ENCODE peak calls at places on chromosomes 4 and X, in nine cellular contexts. Q, U, E, M, D, X, W, S and A are unnamed samples.
A peak's percentile ranks its signal among the peaks of the same experiment; 100 is the strongest.

GRCh38 chr4:153076861-153077260 is 127.4 kb upstream of the TRIM2 start:
- DNase-seq in Q (no peak), U (no peak), E (no peak), M (no peak), D (no peak), X (no peak), W (no peak), S (no peak), A (no peak)

GRCh38 chr4:61462451-61463326 is 262.6 kb downstream of the ADGRL3 start:
- DNase-seq in Q (no peak), U (no peak), E (peak; percentile 3), M (no peak), D (peak; percentile 95), X (no peak), W (no peak), S (no peak), A (no peak)

GRCh38 chr4:79650794-79651431 is 242.9 kb upstream of the GK2 start:
- DNase-seq in Q (no peak), U (no peak), E (peak; percentile 14), M (no peak), D (peak; percentile 94), X (no peak), W (no peak), S (no peak), A (no peak)

GRCh38 chrX:7179446-7179845 is 31.5 kb upstream of the PUDP start:
- DNase-seq in Q (no peak), U (no peak), E (no peak), M (no peak), D (peak; percentile 1), X (no peak), W (no peak), S (no peak), A (no peak)

GRCh38 chrX:15511563-15511962 is 11.0 kb downstream of the BMX start:
- DNase-seq in Q (no peak), U (no peak), E (no peak), M (no peak), D (no peak), X (no peak), W (no peak), S (no peak), A (no peak)

GRCh38 chrX:40012039-40012799 is 85.5 kb downstream of the BCOR start:
- DNase-seq in Q (no peak), U (no peak), E (peak; percentile 36), M (no peak), D (peak; percentile 27), X (peak; percentile 69), W (no peak), S (no peak), A (no peak)

GRCh38 chrX:47170861-47171692 is 22.6 kb upstream of the UBA1 start:
- DNase-seq in Q (no peak), U (no peak), E (no peak), M (no peak), D (no peak), X (peak; percentile 52), W (peak; percentile 69), S (no peak), A (no peak)

GRCh38 chr4:38071801-38072567 is 111.8 kb downstream of the PTTG2 start:
- DNase-seq in Q (peak; percentile 28), U (no peak), E (no peak), M (peak; percentile 75), D (peak; percentile 23), X (no peak), W (no peak), S (no peak), A (no peak)

GRCh38 chr4:15562114-15562513 is 92.4 kb downstream of the CC2D2A start:
- DNase-seq in Q (no peak), U (no peak), E (no peak), M (no peak), D (no peak), X (no peak), W (no peak), S (no peak), A (no peak)

GRCh38 chr4:139734201-139734874 is 68.7 kb downstream of the MGST2 start:
- DNase-seq in Q (no peak), U (no peak), E (peak; percentile 56), M (peak; percentile 68), D (peak; percentile 65), X (no peak), W (no peak), S (no peak), A (no peak)

GRCh38 chr4:23485793-23486192 is 404.1 kb downstream of the PPARGC1A start:
- DNase-seq in Q (no peak), U (no peak), E (no peak), M (no peak), D (no peak), X (no peak), W (no peak), S (no peak), A (no peak)

GRCh38 chr4:181618038-181618618 is 625.1 kb upstream of the TENM3 start:
- DNase-seq in Q (no peak), U (no peak), E (no peak), M (no peak), D (no peak), X (no peak), W (no peak), S (no peak), A (no peak)

GRCh38 chrX:23554304-23554703 is 113.0 kb upstream of the PRDX4 start:
- DNase-seq in Q (peak; percentile 30), U (no peak), E (peak; percentile 6), M (peak; percentile 14), D (peak; percentile 40), X (no peak), W (no peak), S (no peak), A (no peak)

GRCh38 chr4:140156529-140157171 is 2.7 kb upstream of the MAML3 start:
- DNase-seq in Q (peak; percentile 84), U (peak; percentile 0), E (no peak), M (peak; percentile 75), D (no peak), X (no peak), W (no peak), S (no peak), A (no peak)

GRCh38 chr4:148962539-148963290 is 520.5 kb upstream of the NR3C2 start:
- DNase-seq in Q (no peak), U (no peak), E (peak; percentile 12), M (no peak), D (peak; percentile 60), X (no peak), W (no peak), S (no peak), A (no peak)

GRCh38 chr4:103867311-103867710 is 147.5 kb upstream of the TACR3 start:
- DNase-seq in Q (no peak), U (no peak), E (no peak), M (no peak), D (no peak), X (no peak), W (no peak), S (no peak), A (no peak)

GRCh38 chr4:118337954-118338353 is 14.8 kb downstream of the PRSS12 start:
- DNase-seq in Q (peak; percentile 41), U (no peak), E (no peak), M (no peak), D (no peak), X (no peak), W (no peak), S (no peak), A (no peak)

GRCh38 chr4:73586040-73586439 is 34.2 kb downstream of the RASSF6 start:
- DNase-seq in Q (no peak), U (no peak), E (no peak), M (no peak), D (peak; percentile 68), X (no peak), W (no peak), S (no peak), A (no peak)

GRCh38 chrX:69535661-69536060 is 31.5 kb downstream of the NALF2 start:
- DNase-seq in Q (no peak), U (no peak), E (no peak), M (no peak), D (no peak), X (no peak), W (no peak), S (no peak), A (no peak)

GRCh38 chr4:158850371-158850770 is 81.5 kb downstream of the FNIP2 start:
- DNase-seq in Q (peak; percentile 18), U (no peak), E (no peak), M (no peak), D (no peak), X (no peak), W (no peak), S (no peak), A (no peak)

GRCh38 chrX:1111543-1112300 is 100.7 kb downstream of the CRLF2 start:
- DNase-seq in Q (no peak), U (no peak), E (no peak), M (no peak), D (no peak), X (no peak), W (no peak), S (no peak), A (no peak)

GRCh38 chr4:137420901-137421384 is 111.4 kb downstream of the PCDH18 start:
- DNase-seq in Q (no peak), U (no peak), E (no peak), M (no peak), D (no peak), X (no peak), W (no peak), S (no peak), A (no peak)

GRCh38 chr4:121514443-121514842 is 133.6 kb upstream of the QRFPR start:
- DNase-seq in Q (no peak), U (no peak), E (no peak), M (no peak), D (no peak), X (no peak), W (no peak), S (no peak), A (no peak)

GRCh38 chrX:44784241-44784640 is 59.6 kb upstream of the DUSP21 start:
- DNase-seq in Q (no peak), U (no peak), E (no peak), M (no peak), D (no peak), X (no peak), W (no peak), S (no peak), A (no peak)

GRCh38 chr4:40990202-40990898 is 224.0 kb downstream of the APBB2 start:
- DNase-seq in Q (peak; percentile 77), U (no peak), E (peak; percentile 91), M (no peak), D (peak; percentile 99), X (no peak), W (no peak), S (no peak), A (no peak)

GRCh38 chr4:169621754-169622481 is 1.5 kb downstream of the CLCN3 start:
- DNase-seq in Q (peak; percentile 69), U (no peak), E (peak; percentile 17), M (peak; percentile 44), D (peak; percentile 81), X (no peak), W (no peak), S (no peak), A (no peak)

GRCh38 chrX:10450959-10451355 is 169.4 kb downstream of the MID1 start:
- DNase-seq in Q (no peak), U (no peak), E (no peak), M (no peak), D (no peak), X (no peak), W (no peak), S (no peak), A (no peak)

GRCh38 chrX:148537556-148538182 is 37.3 kb downstream of the AFF2 start:
- DNase-seq in Q (no peak), U (no peak), E (no peak), M (no peak), D (no peak), X (no peak), W (no peak), S (no peak), A (no peak)